ENCODE peak calls at places on chromosomes 12 and 14, in four cellular contexts. X is brain microvascular endothelial cell, K is RPMI7951, N is activated gamma-delta T cell. L is an unnamed sample.

GRCh38 chr14:36313898-36314297 is 6.5 kb downstream of the MBIP start:
- DNase-seq in X (no peak), K (no peak), N (no peak), L (peak)

GRCh38 chr12:31322651-31323248 is 3.2 kb downstream of the SINHCAF start:
- DNase-seq in X (peak), K (peak), N (no peak), L (no peak)

GRCh38 chr12:120508537-120508936 is 12.6 kb downstream of the DYNLL1 start:
- DNase-seq in X (no peak), K (no peak), N (no peak), L (no peak)

GRCh38 chr14:80637726-80638619 is 303.6 kb downstream of the CEP128 start:
- DNase-seq in X (peak), K (peak), N (no peak), L (no peak)

GRCh38 chr12:112584266-112584722 is 165.5 kb downstream of the PTPN11 start:
- DNase-seq in X (no peak), K (peak), N (no peak), L (peak)

GRCh38 chr14:61677469-61677868 is 17.8 kb upstream of the HIF1A start:
- DNase-seq in X (no peak), K (no peak), N (no peak), L (no peak)

GRCh38 chr12:62778187-62778586 is 156.8 kb downstream of the PPM1H start:
- DNase-seq in X (no peak), K (no peak), N (no peak), L (no peak)

GRCh38 chr14:53462931-53463778 is 310.0 kb upstream of the DDHD1 start:
- DNase-seq in X (no peak), K (no peak), N (no peak), L (no peak)

GRCh38 chr14:89669209-89669608 is 252.2 kb upstream of the FOXN3 start:
- DNase-seq in X (no peak), K (peak), N (no peak), L (no peak)

GRCh38 chr12:113222730-113223531 is 1.7 kb downstream of the TPCN1 start:
- DNase-seq in X (peak), K (peak), N (no peak), L (peak)

GRCh38 chr12:19683178-19683927 is 244.1 kb downstream of the AEBP2 start:
- DNase-seq in X (peak), K (peak), N (no peak), L (no peak)

GRCh38 chr14:101927859-101928258 is 36.5 kb upstream of the DYNC1H1 start:
- DNase-seq in X (peak), K (peak), N (no peak), L (no peak)

GRCh38 chr12:57231276-57232021 is 1.9 kb downstream of the SHMT2 start:
- DNase-seq in X (no peak), K (no peak), N (no peak), L (no peak)

GRCh38 chr14:66076166-66076565 is 410.0 kb upstream of the CCDC196 start:
- DNase-seq in X (no peak), K (no peak), N (no peak), L (no peak)

GRCh38 chr14:82159624-82160023 is 626.0 kb upstream of the SEL1L start:
- DNase-seq in X (no peak), K (peak), N (no peak), L (no peak)

GRCh38 chr14:104131968-104132732 is 6.2 kb upstream of the KIF26A start:
- DNase-seq in X (no peak), K (no peak), N (no peak), L (no peak)